ENCODE peak calls at places on chromosome 2, in six cellular contexts. S is effector memory CD8-positive, alpha-beta T cell; B is cardiac fibroblast; U is foreskin melanocyte; P is iPS-NIHi11; E is NCI-H1417. R is an unnamed sample.

GRCh38 chr2:175742367-175742766 is 259.7 kb downstream of the LNPK start:
- DNase-seq in S (no peak), B (peak), U (no peak), P (no peak), E (no peak), R (no peak)

GRCh38 chr2:53559302-53559967 is 208.2 kb upstream of the CHAC2 start:
- DNase-seq in S (no peak), B (peak), U (no peak), P (no peak), E (no peak), R (no peak)

GRCh38 chr2:7613831-7614230 is 696.6 kb downstream of the RNF144A start:
- DNase-seq in S (no peak), B (no peak), U (no peak), P (no peak), E (no peak), R (no peak)

GRCh38 chr2:38601463-38602135 is 1.1 kb downstream of the HNRNPLL start:
- DNase-seq in S (no peak), B (peak), U (no peak), P (no peak), E (peak), R (peak)

GRCh38 chr2:28643911-28644334 is 107.7 kb upstream of the PPP1CB start:
- DNase-seq in S (no peak), B (peak), U (peak), P (no peak), E (no peak), R (no peak)

GRCh38 chr2:207412787-207413310 is 116.9 kb upstream of the CREB1 start:
- DNase-seq in S (no peak), B (no peak), U (no peak), P (no peak), E (no peak), R (no peak)

GRCh38 chr2:57698935-57699449 is 347.6 kb upstream of the VRK2 start:
- DNase-seq in S (no peak), B (no peak), U (no peak), P (no peak), E (no peak), R (no peak)

GRCh38 chr2:28689764-28690163 is 61.9 kb upstream of the PPP1CB start:
- DNase-seq in S (no peak), B (no peak), U (peak), P (no peak), E (no peak), R (no peak)

GRCh38 chr2:180130403-180130802 is 123.3 kb upstream of the CWC22 start:
- DNase-seq in S (no peak), B (peak), U (no peak), P (no peak), E (peak), R (no peak)

GRCh38 chr2:180979086-180979934 is 1.1 kb upstream of the UBE2E3 start:
- DNase-seq in S (no peak), B (peak), U (no peak), P (no peak), E (peak), R (no peak)

GRCh38 chr2:131045286-131045924 is 47.9 kb downstream of the FAM168B start:
- DNase-seq in S (no peak), B (no peak), U (no peak), P (no peak), E (no peak), R (no peak)

GRCh38 chr2:144801325-144801724 is 281.4 kb upstream of the ZEB2 start:
- DNase-seq in S (no peak), B (peak), U (no peak), P (no peak), E (no peak), R (no peak)

GRCh38 chr2:228801451-228801850 is 469.6 kb downstream of the PID1 start:
- DNase-seq in S (no peak), B (no peak), U (no peak), P (no peak), E (no peak), R (no peak)

GRCh38 chr2:176125215-176126054 is 2.9 kb downstream of the HOXD9 start:
- DNase-seq in S (no peak), B (no peak), U (no peak), P (no peak), E (peak), R (no peak)

GRCh38 chr2:55555977-55556376 is 36.5 kb downstream of the CFAP36 start:
- DNase-seq in S (no peak), B (peak), U (peak), P (peak), E (no peak), R (no peak)

GRCh38 chr2:142217804-142218203 is 87.0 kb upstream of the LRP1B start:
- DNase-seq in S (no peak), B (peak), U (no peak), P (no peak), E (no peak), R (no peak)

GRCh38 chr2:42976400-42976799 is 184.0 kb upstream of the HAAO start:
- DNase-seq in S (no peak), B (no peak), U (no peak), P (no peak), E (no peak), R (no peak)